ENCODE peak calls at places on chromosomes 3 and 15, in seven cellular contexts. Q is myocyte, J is RPMI7951, U is NCI-H2081 treated with DMSO at 0.1 percent for 48 hours, K is GOT3, E is progenitor cell of endocrine pancreas, V is left lung. N is an unnamed sample.

GRCh38 chr3:52373676-52374075 is 57.6 kb downstream of the DNAH1 start:
- DNase-seq in U (no peak), V (no peak), Q (no peak), J (no peak), E (no peak), K (no peak), N (no peak)

GRCh38 chr3:42224658-42225421 is 41.1 kb downstream of the CCK start:
- DNase-seq in V (no peak), K (no peak), Q (peak; percentile 36), U (no peak), E (no peak), J (no peak), N (no peak)

GRCh38 chr3:30084971-30085403 is 521.4 kb upstream of the TGFBR2 start:
- DNase-seq in K (no peak), Q (no peak), E (no peak), U (no peak), J (peak; percentile 32), V (no peak), N (no peak)

GRCh38 chr3:18745472-18745871 is 320.3 kb upstream of the SATB1 start:
- DNase-seq in K (no peak), Q (no peak), V (no peak), J (no peak), E (no peak), U (no peak), N (no peak)

GRCh38 chr15:51782357-51782896 is 31.0 kb downstream of the TMOD2 start:
- DNase-seq in E (no peak), U (no peak), J (peak; percentile 21), K (no peak), V (no peak), Q (no peak), N (no peak)

GRCh38 chr15:69080203-69080957 is 65.9 kb downstream of the NOX5 start:
- DNase-seq in E (no peak), K (no peak), J (peak; percentile 72), U (peak; percentile 34), V (no peak), Q (no peak), N (no peak)

GRCh38 chr15:72197045-72197459 is 535 bp downstream of the GRAMD2A start:
- DNase-seq in K (no peak), V (peak; percentile 81), J (no peak), E (no peak), Q (no peak), U (no peak), N (no peak)

GRCh38 chr3:167694121-167694520 is 40.4 kb upstream of the WDR49 start:
- DNase-seq in K (no peak), V (no peak), Q (no peak), J (no peak), U (no peak), E (no peak), N (no peak)

GRCh38 chr3:31779514-31779913 is 201.5 kb downstream of the OSBPL10 start:
- DNase-seq in U (no peak), E (no peak), Q (no peak), K (no peak), J (no peak), V (no peak), N (no peak)

GRCh38 chr15:63075072-63075995 is 32.8 kb downstream of the TPM1 start:
- DNase-seq in K (no peak), E (no peak), U (no peak), J (no peak), V (no peak), Q (no peak), N (no peak)

N was measured in hypothalamus.